ENCODE peak calls at places on chromosomes 11 and 22, in six cellular contexts. H is esophagus muscularis mucosa, R is PC-3, O is mammary epithelial cell, B is WERI-Rb-1, M is upper lobe of left lung. W is an unnamed sample. For H3K9me3 and H3K27me3, the result is how much of the 10 kb centered on the place peaks cover.

GRCh38 chr11:114165326-114166230 is 106.1 kb downstream of the ZBTB16 start:
- DNase-seq in O (no peak), R (no peak), M (no peak), H (no peak), B (no peak), W (no peak)

GRCh38 chr11:28877366-28877765 is 769.2 kb downstream of the METTL15 start:
- DNase-seq in B (no peak), H (no peak), O (no peak), R (peak), M (no peak), W (no peak)

GRCh38 chr22:31956360-31956759 is 12.0 kb downstream of the YWHAH start:
- DNase-seq in B (no peak), M (no peak), H (no peak), O (no peak), R (no peak), W (no peak)

GRCh38 chr11:44133335-44133946 is 38.0 kb downstream of the EXT2 start:
- DNase-seq in B (no peak), M (no peak), H (no peak), R (peak), O (no peak), W (no peak)

GRCh38 chr11:17423533-17424310 is 35.3 kb upstream of the KCNJ11 start:
- DNase-seq in M (no peak), H (no peak), B (no peak), R (no peak), O (no peak), W (no peak)

GRCh38 chr11:30826911-30827310 is 240.8 kb upstream of the MPPED2 start:
- DNase-seq in M (no peak), H (no peak), R (no peak), B (no peak), O (no peak), W (no peak)

GRCh38 chr11:2202071-2202899 is 30.7 kb upstream of the TH start:
- DNase-seq in B (no peak), R (peak), H (no peak), O (peak), M (peak), W (no peak)

GRCh38 chr22:19085233-19086043 is 36.8 kb downstream of the DGCR2 start:
- DNase-seq in B (no peak), R (peak), M (no peak), O (peak), H (no peak), W (peak)

GRCh38 chr22:47154621-47155081 is 392.2 kb downstream of the TBC1D22A start:
- DNase-seq in B (no peak), M (no peak), O (peak), H (no peak), R (peak), W (peak)

GRCh38 chr22:28891156-28891733 is 7.9 kb downstream of the ZNRF3 start:
- DNase-seq in O (no peak), B (no peak), H (no peak), R (no peak), M (no peak), W (no peak)

GRCh38 chr22:32103648-32104326 is 55.3 kb downstream of the C22orf42 start:
- DNase-seq in M (no peak), R (peak), H (peak), O (no peak), B (no peak), W (no peak)

GRCh38 chr11:1484716-1485503 is 1.7 kb downstream of the MOB2 start:
- DNase-seq in R (no peak), H (no peak), M (no peak), B (no peak), O (no peak), W (no peak)

GRCh38 chr11:68092411-68092810 is 28.8 kb downstream of the CHKA start:
- DNase-seq in M (no peak), O (no peak), H (no peak), B (no peak), R (no peak), W (no peak)

GRCh38 chr11:218815-219593 is 11.5 kb downstream of the RIC8A start:
- DNase-seq in R (no peak), H (no peak), O (no peak), M (peak), B (no peak), W (no peak)

GRCh38 chr11:125588505-125588904 is 4.1 kb upstream of the STT3A start:
- DNase-seq in H (no peak), B (no peak), M (no peak), O (no peak), R (peak), W (no peak)

GRCh38 chr11:118342503-118343161 is at the start of gene CD3D:
- DNase-seq in O (no peak), R (no peak), M (no peak), B (no peak), H (no peak), W (no peak)

GRCh38 chr11:35424157-35424945 is 5.0 kb upstream of the SLC1A2 start:
- DNase-seq in H (no peak), O (no peak), M (no peak), R (no peak), B (no peak), W (no peak)

GRCh38 chr11:66686801-66687750 is 9.4 kb upstream of the RBM4B start:
- DNase-seq in R (no peak), O (peak), M (no peak), H (no peak), B (no peak), W (no peak)

GRCh38 chr22:49208768-49209252 is 618.9 kb downstream of the BRD1 start:
- DNase-seq in M (peak), B (no peak), O (no peak), H (no peak), R (no peak), W (no peak)

GRCh38 chr11:59511675-59512074 is 336 bp downstream of the OR4D9 start:
- DNase-seq in R (no peak), H (no peak), B (no peak), M (no peak), O (no peak), W (no peak)
- H3K4me3 ChIP-seq in R (no peak), H (no peak), B (no peak), M (no peak), O (no peak), W (no peak)

DNA sequence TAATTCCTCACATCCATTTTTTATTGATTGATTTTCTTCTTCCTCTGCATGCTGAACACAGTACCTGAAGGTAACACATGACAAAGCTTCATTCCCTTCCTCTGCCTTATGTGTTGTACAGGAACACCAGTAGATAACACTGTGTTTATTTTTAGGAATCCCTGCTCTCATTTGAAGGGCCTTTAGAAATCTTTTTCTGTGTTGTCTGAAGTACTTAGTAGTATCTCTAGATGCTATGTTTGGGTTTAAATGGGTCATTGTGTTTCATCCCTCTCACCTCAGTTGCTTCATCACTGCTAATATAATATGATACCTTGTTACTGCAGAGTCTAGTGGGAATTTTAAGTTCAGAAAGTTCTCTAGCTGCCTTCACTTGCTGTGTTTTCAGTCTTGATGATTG is 10.2 kb downstream of the MADD start:
- DNase-seq in R (no peak), B (no peak), M (no peak), H (no peak), O (no peak), W (no peak)
- H3K9me3 ChIP-seq in R (under half), B (under half), M (under half), H (under half), O (under half), W (under half)

DNA sequence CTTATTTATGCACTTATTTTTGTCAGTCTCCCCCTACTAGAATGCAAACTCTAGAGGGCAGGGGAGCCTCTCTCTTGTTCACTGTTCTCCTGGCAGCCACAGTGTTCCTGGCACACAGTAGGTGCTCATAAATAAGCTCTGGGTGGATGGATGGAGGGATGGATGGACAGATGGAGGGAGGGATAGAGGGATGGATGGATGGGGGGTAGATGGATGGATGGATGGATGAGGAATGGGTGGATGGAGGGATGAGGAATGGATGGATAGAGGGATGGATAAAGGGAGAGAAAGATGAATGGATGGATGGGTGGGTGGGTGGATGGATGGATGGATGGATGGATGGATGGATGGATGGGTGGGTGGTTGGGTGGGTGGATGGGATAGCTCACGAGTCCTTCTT is 13.5 kb downstream of the PVALB start:
- DNase-seq in R (no peak), O (no peak), B (no peak), H (no peak), M (no peak), W (no peak)
- H3K27me3 ChIP-seq in R (under half), O (under half), B (half or more), H (under half), M (under half), W (under half)

GRCh38 chr11:75240381-75241035 is at the start of gene TPBGL:
- DNase-seq in B (peak), M (no peak), H (no peak), O (no peak), R (no peak), W (peak)
- H3K4me3 ChIP-seq in B (peak), M (peak), H (peak), O (peak), R (no peak), W (no peak)

DNA sequence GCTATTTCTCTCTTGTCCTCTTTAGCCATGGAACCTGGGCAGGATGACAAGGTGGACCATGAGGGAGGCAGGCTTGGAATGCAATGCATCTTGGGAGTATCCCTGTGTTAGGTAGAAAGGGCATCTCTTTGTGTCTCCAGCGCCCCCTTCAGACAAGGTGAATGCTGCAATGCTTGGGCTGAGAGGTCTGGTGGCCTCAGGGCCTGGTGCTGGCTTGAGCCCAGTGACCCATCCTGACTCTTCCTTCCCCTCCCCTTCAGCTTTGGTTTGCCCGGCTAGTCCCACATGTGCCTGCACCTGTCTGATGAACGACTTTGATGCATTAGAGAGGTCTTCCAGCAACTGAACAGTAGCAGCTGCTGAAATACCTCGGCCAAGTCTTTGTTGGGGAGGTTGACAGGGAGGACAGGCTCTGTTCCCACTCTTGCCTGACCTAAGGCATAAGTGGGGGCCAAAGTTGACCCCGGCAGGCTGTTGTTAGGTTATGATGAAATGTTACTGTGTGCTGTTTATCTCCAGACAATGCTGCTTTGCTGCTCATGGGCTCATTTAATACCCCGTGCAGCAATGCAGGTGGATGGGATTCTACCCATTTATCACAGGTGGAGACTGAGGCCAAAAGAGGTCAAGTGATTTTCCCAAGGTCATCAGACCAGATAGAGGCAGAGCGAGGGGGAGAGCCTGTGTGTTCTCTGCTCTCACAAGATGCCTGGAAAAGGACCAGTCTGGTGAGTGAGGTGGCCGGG is 22.5 kb downstream of the MYO18B start:
- DNase-seq in B (peak), M (no peak), R (no peak), O (no peak), H (no peak), W (no peak)
- H3K9me3 ChIP-seq in B (under half), M (under half), R (under half), O (under half), H (under half), W (under half)

DNA sequence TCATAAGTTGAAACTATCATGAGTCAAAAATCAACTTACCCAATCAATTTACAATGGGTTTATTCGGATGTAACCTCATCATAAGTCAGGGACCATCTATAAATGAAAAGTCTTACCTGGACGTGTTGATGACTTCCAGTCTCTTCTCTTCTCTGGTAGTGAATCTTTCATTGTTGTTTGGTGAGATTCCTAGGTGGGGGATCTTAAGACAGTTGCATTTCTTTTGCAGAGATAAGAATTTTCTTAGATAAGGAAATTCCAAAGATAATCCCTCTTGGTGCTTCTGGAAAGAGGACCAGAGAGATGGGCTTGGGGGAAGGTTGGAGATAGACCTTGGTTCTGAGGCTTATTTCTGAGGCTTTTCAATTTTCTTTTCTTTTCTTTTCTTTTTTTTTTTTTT is 21.3 kb upstream of the BACE1-AS start:
- DNase-seq in B (no peak), H (no peak), R (no peak), M (no peak), O (no peak), W (no peak)
- H3K27me3 ChIP-seq in B (under half), H (under half), R (under half), M (under half), O (under half), W (under half)

W was measured in MG63.